ENCODE peak calls at places on chromosomes 1 and 21, in five cellular contexts. X is NCI-H1105 treated with DMSO at 0.1 percent for 48 hours, A is HuH-7.5, U is ELR, J is PC-3. M is an unnamed sample.

GRCh38 chr1:27026621-27027574 is 14.2 kb upstream of the TENT5B start:
- DNase-seq in X (no peak), A (no peak), U (peak), J (no peak), M (no peak)

GRCh38 chr21:17466166-17466565 is 46.7 kb upstream of the CXADR start:
- DNase-seq in X (no peak), A (no peak), U (peak), J (peak), M (peak)

GRCh38 chr1:218351617-218352438 is 6.7 kb downstream of the TGFB2 start:
- DNase-seq in X (no peak), A (no peak), U (peak), J (peak), M (no peak)

GRCh38 chr1:39152923-39153322 is 51.6 kb upstream of the MACF1 start:
- DNase-seq in X (no peak), A (no peak), U (no peak), J (no peak), M (no peak)

GRCh38 chr1:150971583-150972416 is 2.8 kb downstream of the CERS2 start:
- DNase-seq in X (no peak), A (peak), U (peak), J (no peak), M (peak)

GRCh38 chr1:81158592-81158991 is 642.1 kb upstream of the ADGRL2 start:
- DNase-seq in X (no peak), A (no peak), U (peak), J (no peak), M (peak)

GRCh38 chr1:76425843-76426145 is 351.2 kb downstream of the ST6GALNAC3 start:
- DNase-seq in X (no peak), A (no peak), U (peak), J (peak), M (no peak)

GRCh38 chr21:44836666-44837471 is 19.0 kb upstream of the SUMO3 start:
- DNase-seq in X (no peak), A (peak), U (peak), J (peak), M (peak)

GRCh38 chr1:13697738-13698137 is 2.2 kb upstream of the PRDM2 start:
- DNase-seq in X (no peak), A (no peak), U (peak), J (peak), M (no peak)

GRCh38 chr1:92184632-92185031 is 33.1 kb upstream of the C1orf146 start:
- DNase-seq in X (no peak), A (no peak), U (peak), J (peak), M (peak)

GRCh38 chr1:202692959-202693555 is 17.2 kb downstream of the SYT2 start:
- DNase-seq in X (no peak), A (peak), U (peak), J (peak), M (peak)

GRCh38 chr1:16430598-16430997 is 6.6 kb downstream of the SPATA21 start:
- DNase-seq in X (no peak), A (no peak), U (peak), J (no peak), M (no peak)

GRCh38 chr1:44775930-44776748 is 799 bp downstream of the RPS8 start:
- DNase-seq in X (no peak), A (no peak), U (peak), J (peak), M (peak)

GRCh38 chr1:63116016-63116415 is 206.4 kb upstream of the FOXD3 start:
- DNase-seq in X (no peak), A (no peak), U (peak), J (no peak), M (peak)

GRCh38 chr1:3988431-3988830 is 88.4 kb upstream of the C1orf174 start:
- DNase-seq in X (no peak), A (no peak), U (no peak), J (no peak), M (no peak)

GRCh38 chr21:34517491-34518245 is 5.7 kb upstream of the KCNE1 start:
- DNase-seq in X (no peak), A (no peak), U (peak), J (peak), M (peak)